ENCODE peak calls at places on chromosome 15, in ten cellular contexts. M, H, F, P, X, S, R, D, U and K are unnamed samples.

GRCh38 chr15:59885832-59886231 is 118.3 kb upstream of the FOXB1 start:
- DNase-seq in X (no peak), F (no peak), D (no peak), H (no peak), S (peak), R (no peak), P (peak), U (no peak), M (no peak), K (no peak)

GRCh38 chr15:99997112-99997651 is 263.9 kb upstream of the LYSMD4 start:
- DNase-seq in F (peak), H (no peak), P (no peak), X (no peak), S (no peak), R (no peak), M (no peak), U (no peak), D (no peak), K (no peak)

GRCh38 chr15:38461089-38461833 is 7.3 kb downstream of the FAM98B start:
- DNase-seq in D (no peak), S (no peak), M (no peak), U (no peak), H (no peak), R (no peak), P (no peak), X (no peak), F (no peak), K (no peak)

GRCh38 chr15:67680645-67681044 is 138.1 kb downstream of the MAP2K5 start:
- DNase-seq in P (no peak), R (no peak), H (no peak), D (no peak), X (no peak), F (no peak), M (no peak), U (no peak), S (no peak), K (no peak)

GRCh38 chr15:82680200-82681102 is 29.2 kb downstream of the AP3B2 start:
- DNase-seq in P (no peak), D (peak), X (peak), F (peak), R (no peak), U (peak), M (no peak), H (no peak), S (no peak), K (peak)

GRCh38 chr15:65089206-65089824 is 12.8 kb downstream of the KBTBD13 start:
- DNase-seq in F (no peak), M (no peak), U (no peak), X (no peak), H (no peak), S (no peak), P (no peak), D (no peak), R (no peak), K (no peak)

GRCh38 chr15:46703871-46704637 is 1013.3 kb upstream of the SEMA6D start:
- DNase-seq in H (no peak), M (no peak), D (no peak), P (no peak), R (no peak), U (no peak), F (no peak), S (no peak), X (no peak), K (no peak)

GRCh38 chr15:96442076-96442475 is 111.6 kb downstream of the NR2F2 start:
- DNase-seq in X (no peak), S (no peak), F (no peak), M (no peak), U (no peak), P (no peak), D (no peak), H (no peak), R (no peak), K (no peak)

GRCh38 chr15:80489030-80489594 is 84.9 kb downstream of the ARNT2 start:
- DNase-seq in U (no peak), X (no peak), S (no peak), H (no peak), R (no peak), D (no peak), P (no peak), F (no peak), M (no peak), K (no peak)